ENCODE peak calls at places on chromosomes 11 and 22, in six cellular contexts. D is astrocyte of the spinal cord; S is fibroblast of lung; H is stimulated activated naive CD4-positive, alpha-beta T cell; V is anterior cingulate cortex; K is naive B cell. N is an unnamed sample.

GRCh38 chr11:132064987-132065620 is 694.7 kb downstream of the NTM start:
- DNase-seq in V (no peak), S (peak), K (no peak), H (no peak), D (peak), N (no peak)

GRCh38 chr11:32447252-32447651 is 11.9 kb upstream of the WT1 start:
- DNase-seq in K (no peak), S (no peak), H (no peak), D (no peak), V (no peak), N (no peak)

GRCh38 chr11:96648991-96649390 is 259.2 kb downstream of the JRKL start:
- DNase-seq in D (no peak), S (no peak), V (no peak), H (no peak), K (no peak), N (no peak)

GRCh38 chr11:79212711-79213110 is 228.1 kb downstream of the TENM4 start:
- DNase-seq in D (no peak), V (no peak), H (no peak), K (no peak), S (no peak), N (no peak)

GRCh38 chr11:66113132-66113856 is 43.2 kb downstream of the PACS1 start:
- DNase-seq in K (peak), H (no peak), V (no peak), S (peak), D (peak), N (no peak)

GRCh38 chr11:120911943-120912342 is 112.0 kb upstream of the TBCEL start:
- DNase-seq in D (no peak), K (no peak), S (no peak), H (no peak), V (no peak), N (no peak)

GRCh38 chr11:46338636-46338987 is 8.7 kb upstream of the DGKZ start:
- DNase-seq in H (no peak), D (no peak), K (no peak), V (no peak), S (no peak), N (no peak)

GRCh38 chr22:28108851-28109250 is 189.8 kb upstream of the PITPNB start:
- DNase-seq in H (no peak), V (no peak), K (no peak), D (no peak), S (no peak), N (no peak)

GRCh38 chr11:36488096-36488495 is 22.0 kb downstream of the TRAF6 start:
- DNase-seq in K (no peak), H (no peak), D (no peak), V (no peak), S (no peak), N (no peak)

GRCh38 chr22:24089951-24090350 is 78.8 kb downstream of the CABIN1 start:
- DNase-seq in K (no peak), D (no peak), S (no peak), H (no peak), V (no peak), N (no peak)

GRCh38 chr22:48742556-48743343 is 1084.9 kb downstream of the BRD1 start:
- DNase-seq in D (no peak), S (no peak), H (no peak), V (no peak), K (no peak), N (no peak)

GRCh38 chr22:24937114-24937513 is 9.4 kb downstream of the LHFPL7 start:
- DNase-seq in S (peak), H (no peak), K (no peak), V (no peak), D (peak), N (no peak)

GRCh38 chr11:76706667-76707066 is 36.1 kb upstream of the LRRC32 start:
- DNase-seq in K (no peak), S (no peak), V (no peak), D (no peak), H (no peak), N (no peak)

GRCh38 chr11:102345923-102346322 is 1.1 kb upstream of the BIRC2 start:
- DNase-seq in S (peak), K (no peak), V (no peak), D (peak), H (no peak), N (no peak)

GRCh38 chr22:24161485-24161884 is 19.8 kb upstream of the SUSD2 start:
- DNase-seq in K (no peak), V (no peak), D (no peak), H (no peak), S (no peak), N (no peak)

GRCh38 chr22:35230417-35230816 is 26.9 kb upstream of the HMGXB4 start:
- DNase-seq in V (no peak), K (no peak), D (no peak), S (no peak), H (no peak), N (no peak)

GRCh38 chr11:36619502-36619901 is 21.5 kb upstream of the RAG2 start:
- DNase-seq in H (no peak), V (no peak), K (no peak), S (no peak), D (peak), N (no peak)

GRCh38 chr11:63829823-63830489 is 9.0 kb upstream of the MARK2 start:
- DNase-seq in D (peak), V (no peak), S (peak), K (no peak), H (no peak), N (no peak)

GRCh38 chr11:46385169-46386004 is 3.9 kb downstream of the MDK start:
- DNase-seq in K (no peak), V (no peak), H (no peak), D (no peak), S (no peak), N (no peak)

GRCh38 chr11:36155301-36155700 is 133.9 kb downstream of the COMMD9 start:
- DNase-seq in S (no peak), V (no peak), H (no peak), D (no peak), K (no peak), N (no peak)

GRCh38 chr11:110979696-110980095 is 265.8 kb upstream of the POU2AF2 start:
- DNase-seq in S (peak), D (peak), V (no peak), H (no peak), K (no peak), N (no peak)